ENCODE peak calls at places on chromosomes 3 and 15, in eight cellular contexts. One of them, this sample, is unnamed.

GRCh38 chr3:176293277-176293676 is 904.0 kb downstream of the TBL1XR1 start:
- DNase-seq in fibroblast of lung: no peak
- DNase-seq in CD4-positive, alpha-beta T cell: no peak
- DNase-seq in GM12865: no peak
- DNase-seq in AG04449: no peak
- DNase-seq in cardiac fibroblast: no peak
- DNase-seq in NB4: no peak
- DNase-seq in mesothelial cell of epicardium: no peak
- DNase-seq in this sample: no peak

GRCh38 chr3:183769453-183769852 is 55.9 kb downstream of the MAP6D1 start:
- DNase-seq in CD4-positive, alpha-beta T cell: no peak
- DNase-seq in AG04449: no peak
- DNase-seq in GM12865: no peak
- DNase-seq in NB4: no peak
- DNase-seq in mesothelial cell of epicardium: no peak
- DNase-seq in fibroblast of lung: no peak
- DNase-seq in cardiac fibroblast: no peak
- DNase-seq in this sample: no peak

GRCh38 chr3:66476852-66477381 is 23.9 kb downstream of the LRIG1 start:
- DNase-seq in NB4: no peak
- DNase-seq in mesothelial cell of epicardium: no peak
- DNase-seq in fibroblast of lung: no peak
- DNase-seq in GM12865: no peak
- DNase-seq in CD4-positive, alpha-beta T cell: no peak
- DNase-seq in cardiac fibroblast: no peak
- DNase-seq in AG04449: no peak
- DNase-seq in this sample: no peak

GRCh38 chr3:128804817-128805166 is 74.6 kb upstream of the ACAD9 start:
- DNase-seq in NB4: no peak
- DNase-seq in cardiac fibroblast: no peak
- DNase-seq in GM12865: no peak
- DNase-seq in fibroblast of lung: no peak
- DNase-seq in mesothelial cell of epicardium: no peak
- DNase-seq in AG04449: no peak
- DNase-seq in CD4-positive, alpha-beta T cell: no peak
- DNase-seq in this sample: no peak

GRCh38 chr15:63466378-63467192 is 37.8 kb upstream of the USP3 start:
- DNase-seq in fibroblast of lung: peak; percentile 53
- DNase-seq in cardiac fibroblast: peak; percentile 81
- DNase-seq in AG04449: no peak
- DNase-seq in NB4: peak; percentile 81
- DNase-seq in GM12865: peak; percentile 89
- DNase-seq in mesothelial cell of epicardium: no peak
- DNase-seq in CD4-positive, alpha-beta T cell: no peak
- DNase-seq in this sample: peak; percentile 46

GRCh38 chr3:49313902-49314676 is 25.8 kb downstream of the USP4 start:
- DNase-seq in fibroblast of lung: peak; percentile 20
- DNase-seq in mesothelial cell of epicardium: no peak
- DNase-seq in AG04449: no peak
- DNase-seq in CD4-positive, alpha-beta T cell: no peak
- DNase-seq in GM12865: peak; percentile 61
- DNase-seq in cardiac fibroblast: peak; percentile 85
- DNase-seq in NB4: no peak
- DNase-seq in this sample: peak; percentile 6

GRCh38 chr15:57504599-57504940 is 87.1 kb upstream of the MYZAP start:
- DNase-seq in cardiac fibroblast: no peak
- DNase-seq in AG04449: no peak
- DNase-seq in fibroblast of lung: no peak
- DNase-seq in mesothelial cell of epicardium: no peak
- DNase-seq in CD4-positive, alpha-beta T cell: no peak
- DNase-seq in GM12865: no peak
- DNase-seq in NB4: no peak
- DNase-seq in this sample: no peak

GRCh38 chr3:85846940-85847339 is 888.2 kb downstream of the CADM2 start:
- DNase-seq in fibroblast of lung: no peak
- DNase-seq in mesothelial cell of epicardium: no peak
- DNase-seq in cardiac fibroblast: no peak
- DNase-seq in GM12865: no peak
- DNase-seq in AG04449: no peak
- DNase-seq in NB4: no peak
- DNase-seq in CD4-positive, alpha-beta T cell: no peak
- DNase-seq in this sample: no peak

GRCh38 chr3:154209499-154209898 is 88.3 kb downstream of the ARHGEF26 start:
- DNase-seq in AG04449: no peak
- DNase-seq in mesothelial cell of epicardium: no peak
- DNase-seq in NB4: no peak
- DNase-seq in GM12865: no peak
- DNase-seq in CD4-positive, alpha-beta T cell: no peak
- DNase-seq in cardiac fibroblast: no peak
- DNase-seq in fibroblast of lung: no peak
- DNase-seq in this sample: no peak

GRCh38 chr3:152011812-152012735 is 138.6 kb downstream of the SUCNR1 start:
- DNase-seq in mesothelial cell of epicardium: no peak
- DNase-seq in NB4: no peak
- DNase-seq in cardiac fibroblast: no peak
- DNase-seq in GM12865: no peak
- DNase-seq in CD4-positive, alpha-beta T cell: no peak
- DNase-seq in AG04449: no peak
- DNase-seq in fibroblast of lung: no peak
- DNase-seq in this sample: no peak

GRCh38 chr3:184590795-184591194 is 29.2 kb downstream of the EPHB3 start:
- DNase-seq in fibroblast of lung: peak; percentile 64
- DNase-seq in cardiac fibroblast: no peak
- DNase-seq in GM12865: no peak
- DNase-seq in NB4: peak; percentile 64
- DNase-seq in mesothelial cell of epicardium: no peak
- DNase-seq in AG04449: no peak
- DNase-seq in CD4-positive, alpha-beta T cell: no peak
- DNase-seq in this sample: no peak

GRCh38 chr3:11556851-11557644 is 86.7 kb downstream of the VGLL4 start:
- DNase-seq in mesothelial cell of epicardium: no peak
- DNase-seq in GM12865: no peak
- DNase-seq in CD4-positive, alpha-beta T cell: no peak
- DNase-seq in fibroblast of lung: peak; percentile 93
- DNase-seq in NB4: peak; percentile 52
- DNase-seq in cardiac fibroblast: peak; percentile 96
- DNase-seq in AG04449: peak; percentile 49
- DNase-seq in this sample: peak; percentile 62

GRCh38 chr3:142057331-142057725 is 92.0 kb downstream of the TFDP2 start:
- DNase-seq in fibroblast of lung: peak; percentile 6
- DNase-seq in AG04449: no peak
- DNase-seq in mesothelial cell of epicardium: no peak
- DNase-seq in CD4-positive, alpha-beta T cell: no peak
- DNase-seq in GM12865: no peak
- DNase-seq in cardiac fibroblast: no peak
- DNase-seq in NB4: no peak
- DNase-seq in this sample: no peak

GRCh38 chr3:11136871-11137626 is 17.2 kb upstream of the HRH1 start:
- DNase-seq in NB4: peak; percentile 30
- DNase-seq in GM12865: no peak
- DNase-seq in AG04449: peak; percentile 100
- DNase-seq in fibroblast of lung: peak; percentile 100
- DNase-seq in CD4-positive, alpha-beta T cell: no peak
- DNase-seq in cardiac fibroblast: peak; percentile 100
- DNase-seq in mesothelial cell of epicardium: no peak
- DNase-seq in this sample: peak; percentile 100

GRCh38 chr15:41501961-41502786 is 8.5 kb downstream of the ITPKA start:
- DNase-seq in mesothelial cell of epicardium: no peak
- DNase-seq in fibroblast of lung: no peak
- DNase-seq in GM12865: no peak
- DNase-seq in NB4: peak; percentile 62
- DNase-seq in AG04449: no peak
- DNase-seq in cardiac fibroblast: no peak
- DNase-seq in CD4-positive, alpha-beta T cell: no peak
- DNase-seq in this sample: no peak

GRCh38 chr3:101495552-101495951 is 17.5 kb downstream of the SENP7 start:
- DNase-seq in CD4-positive, alpha-beta T cell: no peak
- DNase-seq in cardiac fibroblast: no peak
- DNase-seq in fibroblast of lung: no peak
- DNase-seq in GM12865: no peak
- DNase-seq in mesothelial cell of epicardium: no peak
- DNase-seq in AG04449: no peak
- DNase-seq in NB4: no peak
- DNase-seq in this sample: no peak
- TF ChIP-seq CTCF in CD4-positive, alpha-beta T cell: no peak
- TF ChIP-seq CTCF in cardiac fibroblast: peak; percentile 20
- TF ChIP-seq CTCF in fibroblast of lung: no peak
- TF ChIP-seq CTCF in GM12865: no peak
- TF ChIP-seq CTCF in mesothelial cell of epicardium: no peak
- TF ChIP-seq CTCF in AG04449: no peak
- TF ChIP-seq CTCF in NB4: no peak
- TF ChIP-seq CTCF in this sample: peak; percentile 24

DNA sequence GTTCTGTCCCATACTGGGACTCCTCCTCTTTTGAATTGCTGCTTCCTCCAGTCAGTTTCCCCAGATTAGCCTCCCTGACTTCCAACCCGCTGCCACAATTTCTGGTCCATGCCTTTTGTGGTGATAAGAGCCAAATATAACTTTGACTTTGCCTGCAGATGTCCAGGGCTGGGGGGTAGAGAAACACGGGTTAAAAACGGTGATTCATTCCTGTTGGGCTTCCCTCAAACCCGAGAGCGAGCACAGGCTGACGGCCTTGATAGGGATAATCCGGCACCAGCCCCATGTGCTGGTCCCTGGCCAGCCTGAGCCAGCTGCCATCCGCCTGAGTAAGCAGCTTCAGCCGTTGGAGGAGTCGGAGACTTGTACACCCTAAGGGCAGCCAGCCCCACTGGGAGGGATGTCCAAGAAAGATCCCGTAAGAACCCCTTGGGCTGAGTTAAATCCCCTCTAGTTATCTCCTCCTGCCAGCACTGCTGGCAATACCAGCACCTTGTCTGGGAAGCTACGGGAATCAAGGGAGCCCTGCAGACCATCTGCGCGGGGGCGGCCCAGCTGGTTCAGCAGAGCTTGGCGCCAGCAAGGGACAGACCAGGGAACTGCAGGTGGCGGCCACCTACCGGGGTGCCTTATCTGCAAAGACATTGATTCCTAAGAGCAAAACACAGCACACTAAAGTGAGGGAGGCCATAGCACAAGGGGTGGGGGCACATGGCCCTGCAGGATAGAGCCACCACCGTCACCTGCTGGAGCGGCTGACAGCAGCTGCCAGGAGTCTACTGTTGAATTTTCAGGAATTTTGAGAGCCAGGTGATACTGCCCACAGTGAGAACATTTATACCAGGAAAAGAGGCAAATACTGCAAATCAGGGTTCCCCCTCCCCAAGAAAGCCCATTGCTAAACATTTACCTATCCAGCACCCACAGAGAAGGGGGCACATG is 18.1 kb downstream of the CSPG4 start:
- DNase-seq in GM12865: no peak
- DNase-seq in cardiac fibroblast: peak; percentile 97
- DNase-seq in mesothelial cell of epicardium: no peak
- DNase-seq in NB4: peak; percentile 69
- DNase-seq in fibroblast of lung: peak; percentile 99
- DNase-seq in CD4-positive, alpha-beta T cell: no peak
- DNase-seq in AG04449: peak; percentile 91
- DNase-seq in this sample: peak; percentile 99
- TF ChIP-seq CTCF in GM12865: peak; percentile 9
- TF ChIP-seq CTCF in cardiac fibroblast: peak; percentile 47
- TF ChIP-seq CTCF in mesothelial cell of epicardium: no peak
- TF ChIP-seq CTCF in NB4: peak; percentile 43
- TF ChIP-seq CTCF in fibroblast of lung: peak; percentile 27
- TF ChIP-seq CTCF in CD4-positive, alpha-beta T cell: no peak
- TF ChIP-seq CTCF in AG04449: peak; percentile 48
- TF ChIP-seq CTCF in this sample: peak; percentile 79

DNA sequence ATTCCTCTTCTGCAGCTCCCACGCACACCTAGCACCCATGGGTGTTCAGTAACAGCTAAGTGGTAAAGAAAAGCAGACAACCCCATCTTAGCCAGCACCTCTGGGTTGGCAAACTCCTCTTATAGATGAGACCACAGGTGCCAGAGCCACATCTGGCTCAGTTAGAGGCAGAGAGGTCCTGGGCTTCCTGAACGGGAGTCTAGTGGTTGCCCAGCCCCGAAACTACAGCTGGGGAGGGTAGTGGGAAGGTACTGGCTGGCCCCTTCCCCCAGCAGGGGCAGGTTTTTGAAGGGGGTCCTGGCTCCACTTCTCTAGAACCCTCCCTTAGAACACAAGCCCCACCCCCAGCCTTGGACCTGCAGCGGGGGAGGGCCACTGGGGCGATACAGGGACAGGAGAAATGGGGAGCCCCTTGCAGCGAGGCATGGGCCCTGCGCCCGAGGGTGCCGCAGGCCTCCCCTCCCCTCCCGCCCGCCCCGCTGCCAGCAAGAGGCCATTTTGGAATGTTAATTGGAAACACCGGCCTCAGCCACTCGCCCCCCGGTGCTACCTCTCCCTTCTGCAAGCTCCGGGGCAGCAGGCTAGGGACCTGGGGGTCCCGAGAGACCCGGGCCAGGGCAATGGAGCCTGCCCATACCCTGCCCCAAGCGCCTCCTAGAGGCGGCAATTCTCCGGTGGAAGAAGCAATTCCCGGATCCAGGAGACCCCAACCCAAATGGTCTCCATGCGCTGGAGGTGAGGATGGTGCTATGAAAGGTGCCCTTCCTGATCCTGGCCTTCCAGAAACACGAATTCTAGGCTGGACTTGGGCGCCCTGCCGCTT is 1.5 kb downstream of the DUSP7 start:
- DNase-seq in cardiac fibroblast: no peak
- DNase-seq in mesothelial cell of epicardium: no peak
- DNase-seq in NB4: peak; percentile 52
- DNase-seq in CD4-positive, alpha-beta T cell: peak; percentile 12
- DNase-seq in GM12865: no peak
- DNase-seq in AG04449: no peak
- DNase-seq in fibroblast of lung: no peak
- DNase-seq in this sample: no peak
- TF ChIP-seq CTCF in cardiac fibroblast: peak; percentile 42
- TF ChIP-seq CTCF in mesothelial cell of epicardium: peak; percentile 24
- TF ChIP-seq CTCF in NB4: peak; percentile 46
- TF ChIP-seq CTCF in CD4-positive, alpha-beta T cell: peak; percentile 35
- TF ChIP-seq CTCF in GM12865: no peak
- TF ChIP-seq CTCF in AG04449: peak; percentile 31
- TF ChIP-seq CTCF in fibroblast of lung: peak; percentile 39
- TF ChIP-seq CTCF in this sample: peak; percentile 66

GRCh38 chr15:51497806-51498205 is 124.8 kb downstream of the DMXL2 start:
- DNase-seq in fibroblast of lung: no peak
- DNase-seq in GM12865: no peak
- DNase-seq in CD4-positive, alpha-beta T cell: no peak
- DNase-seq in mesothelial cell of epicardium: no peak
- DNase-seq in NB4: no peak
- DNase-seq in cardiac fibroblast: no peak
- DNase-seq in AG04449: no peak
- DNase-seq in this sample: no peak

GRCh38 chr15:51503003-51503402 is 119.6 kb downstream of the DMXL2 start:
- DNase-seq in cardiac fibroblast: no peak
- DNase-seq in CD4-positive, alpha-beta T cell: no peak
- DNase-seq in mesothelial cell of epicardium: no peak
- DNase-seq in NB4: no peak
- DNase-seq in GM12865: no peak
- DNase-seq in fibroblast of lung: no peak
- DNase-seq in AG04449: no peak
- DNase-seq in this sample: no peak

GRCh38 chr15:51493892-51494291 is 128.7 kb downstream of the DMXL2 start:
- DNase-seq in mesothelial cell of epicardium: no peak
- DNase-seq in CD4-positive, alpha-beta T cell: no peak
- DNase-seq in AG04449: no peak
- DNase-seq in NB4: no peak
- DNase-seq in GM12865: no peak
- DNase-seq in fibroblast of lung: peak; percentile 55
- DNase-seq in cardiac fibroblast: no peak
- DNase-seq in this sample: no peak

GRCh38 chr15:51494411-51495314 is 127.9 kb downstream of the DMXL2 start:
- DNase-seq in CD4-positive, alpha-beta T cell: no peak
- DNase-seq in cardiac fibroblast: peak; percentile 47
- DNase-seq in AG04449: peak; percentile 19
- DNase-seq in NB4: no peak
- DNase-seq in fibroblast of lung: peak; percentile 64
- DNase-seq in mesothelial cell of epicardium: no peak
- DNase-seq in GM12865: no peak
- DNase-seq in this sample: peak; percentile 18

GRCh38 chr15:51499379-51499976 is 123.1 kb downstream of the DMXL2 start:
- DNase-seq in NB4: peak; percentile 45
- DNase-seq in AG04449: no peak
- DNase-seq in mesothelial cell of epicardium: no peak
- DNase-seq in CD4-positive, alpha-beta T cell: no peak
- DNase-seq in fibroblast of lung: peak; percentile 39
- DNase-seq in cardiac fibroblast: peak; percentile 64
- DNase-seq in GM12865: peak; percentile 42
- DNase-seq in this sample: peak; percentile 44
- TF ChIP-seq CTCF in NB4: peak; percentile 61
- TF ChIP-seq CTCF in AG04449: peak; percentile 54
- TF ChIP-seq CTCF in mesothelial cell of epicardium: no peak
- TF ChIP-seq CTCF in CD4-positive, alpha-beta T cell: no peak
- TF ChIP-seq CTCF in fibroblast of lung: peak; percentile 78
- TF ChIP-seq CTCF in cardiac fibroblast: peak; percentile 76
- TF ChIP-seq CTCF in GM12865: peak; percentile 67
- TF ChIP-seq CTCF in this sample: peak; percentile 83

This sample was measured in HFFc6.